ENCODE peak calls at places on chromosomes 16 and 17, in nine cellular contexts. Z, Q, W, S, T, J, F, N and R are unnamed samples.

GRCh38 chr17:78020717-78021108 is 62.2 kb downstream of the TNRC6C start:
- DNase-seq in W (no peak), F (no peak), T (peak; percentile 46), N (no peak), J (no peak), Z (no peak), S (no peak), Q (no peak), R (no peak)

GRCh38 chr16:8885674-8886592 is 3.8 kb downstream of the LITAFD start:
- DNase-seq in Q (peak; percentile 48), J (no peak), F (peak; percentile 51), N (no peak), S (no peak), Z (no peak), T (peak; percentile 24), W (no peak), R (no peak)

GRCh38 chr17:81703747-81704654 is 834 bp downstream of the MRPL12 start:
- DNase-seq in S (no peak), N (no peak), J (no peak), W (no peak), T (no peak), F (no peak), Q (no peak), Z (no peak), R (no peak)

GRCh38 chr17:81821603-81822311 is 11.3 kb downstream of the MCRIP1 start:
- DNase-seq in Z (peak; percentile 94), J (no peak), W (peak; percentile 38), N (peak; percentile 37), F (peak; percentile 29), Q (peak; percentile 64), S (no peak), T (peak; percentile 55), R (peak; percentile 77)

GRCh38 chr16:85296859-85297698 is 184.8 kb upstream of the CIBAR2 start:
- DNase-seq in N (no peak), Z (peak; percentile 85), F (no peak), T (peak; percentile 38), W (peak; percentile 57), Q (peak; percentile 66), S (no peak), J (peak; percentile 45), R (peak; percentile 73)

GRCh38 chr17:70621593-70621992 is 452.3 kb downstream of the KCNJ2 start:
- DNase-seq in J (no peak), Z (no peak), W (no peak), N (no peak), F (peak; percentile 9), T (no peak), Q (no peak), S (no peak), R (no peak)

GRCh38 chr16:47731252-47731651 is 270.1 kb downstream of the PHKB start:
- DNase-seq in W (no peak), F (peak; percentile 99), Z (no peak), Q (no peak), J (no peak), N (no peak), T (peak; percentile 99), S (no peak), R (no peak)

GRCh38 chr17:12257176-12257575 is 236.5 kb downstream of the MAP2K4 start:
- DNase-seq in J (no peak), T (no peak), Z (no peak), N (no peak), Q (no peak), F (no peak), S (no peak), W (no peak), R (no peak)

GRCh38 chr16:25371342-25371741 is 113.7 kb upstream of the ZKSCAN2 start:
- DNase-seq in S (no peak), T (no peak), F (no peak), Z (no peak), J (no peak), Q (peak; percentile 55), W (no peak), N (no peak), R (no peak)

GRCh38 chr16:4649744-4650442 is 25.3 kb downstream of the MGRN1 start:
- DNase-seq in S (no peak), J (no peak), T (no peak), F (no peak), Q (no peak), N (no peak), Z (peak; percentile 18), W (no peak), R (no peak)

GRCh38 chr16:19008770-19009169 is 25.0 kb downstream of the TMC7 start:
- DNase-seq in W (no peak), J (no peak), N (no peak), Q (no peak), T (peak; percentile 64), Z (no peak), S (no peak), F (peak; percentile 72), R (no peak)

GRCh38 chr17:28904800-28905199 is 1.9 kb upstream of the DHRS13 start:
- DNase-seq in F (no peak), Q (no peak), S (no peak), J (no peak), N (no peak), W (no peak), T (no peak), Z (peak; percentile 74), R (no peak)

GRCh38 chr17:72502940-72503341 is 382.1 kb downstream of the SOX9 start:
- DNase-seq in J (no peak), T (peak; percentile 72), F (peak; percentile 24), Z (no peak), W (no peak), S (no peak), N (no peak), Q (no peak), R (no peak)

DNA sequence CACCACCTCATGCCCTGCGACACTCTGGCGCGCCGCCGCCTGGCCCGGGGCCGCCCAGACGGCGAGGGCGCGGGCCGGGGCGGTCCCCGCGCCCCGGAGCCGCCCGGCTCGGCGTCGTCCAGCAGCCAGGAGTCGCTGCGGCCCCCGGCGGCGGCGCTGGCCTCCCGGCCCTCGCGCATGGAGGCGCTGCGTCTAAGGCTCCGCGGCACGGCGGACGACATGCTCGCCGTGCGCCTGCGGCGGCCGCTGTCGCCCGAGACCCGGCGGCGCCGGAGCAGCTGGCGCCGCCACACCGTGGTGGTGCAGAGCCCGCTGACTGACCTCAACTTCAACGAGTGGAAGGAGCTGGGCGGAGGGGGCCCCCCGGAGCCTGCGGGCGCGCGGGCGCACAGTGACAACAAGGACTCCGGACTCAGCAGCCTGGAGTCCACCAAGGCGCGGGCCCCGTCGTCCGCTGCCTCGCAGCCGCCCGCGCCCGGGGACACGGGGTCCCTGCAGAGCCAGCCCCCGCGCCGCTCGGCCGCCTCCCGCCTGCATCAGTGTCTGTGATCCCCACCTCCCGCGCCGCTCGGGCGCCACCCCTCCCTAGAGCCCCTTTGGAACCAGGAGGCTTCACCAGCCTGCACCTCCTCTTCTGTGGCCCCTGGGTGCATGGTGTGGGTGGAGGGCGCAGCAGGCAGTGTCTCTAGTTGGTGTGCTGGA is 82.3 kb downstream of the ARHGAP23 start:
- DNase-seq in S (no peak), J (no peak), F (no peak), Q (peak; percentile 67), Z (peak; percentile 56), T (no peak), W (peak; percentile 41), N (no peak), R (peak; percentile 72)
- TF ChIP-seq CTCF in S (no peak), J (no peak), F (no peak), Q (peak; percentile 22), Z (peak; percentile 94), T (no peak), W (no peak), N (peak; percentile 12), R (no peak)

GRCh38 chr17:7997186-7997585 is 5.2 kb upstream of the GUCY2D start:
- DNase-seq in Q (no peak), S (no peak), Z (peak; percentile 40), T (peak; percentile 50), J (peak; percentile 49), N (no peak), F (peak; percentile 36), W (no peak), R (peak; percentile 45)
- TF ChIP-seq CTCF in Q (peak; percentile 28), S (no peak), Z (peak; percentile 45), T (peak; percentile 46), J (no peak), N (no peak), F (peak; percentile 56), W (peak; percentile 50), R (no peak)

GRCh38 chr17:56881685-56882295 is 32.1 kb downstream of the TRIM25 start:
- DNase-seq in W (no peak), Q (no peak), N (no peak), T (no peak), J (no peak), F (no peak), Z (no peak), S (no peak), R (no peak)
- TF ChIP-seq CTCF in W (no peak), Q (no peak), N (no peak), T (no peak), J (no peak), F (no peak), Z (no peak), S (no peak), R (no peak)

DNA sequence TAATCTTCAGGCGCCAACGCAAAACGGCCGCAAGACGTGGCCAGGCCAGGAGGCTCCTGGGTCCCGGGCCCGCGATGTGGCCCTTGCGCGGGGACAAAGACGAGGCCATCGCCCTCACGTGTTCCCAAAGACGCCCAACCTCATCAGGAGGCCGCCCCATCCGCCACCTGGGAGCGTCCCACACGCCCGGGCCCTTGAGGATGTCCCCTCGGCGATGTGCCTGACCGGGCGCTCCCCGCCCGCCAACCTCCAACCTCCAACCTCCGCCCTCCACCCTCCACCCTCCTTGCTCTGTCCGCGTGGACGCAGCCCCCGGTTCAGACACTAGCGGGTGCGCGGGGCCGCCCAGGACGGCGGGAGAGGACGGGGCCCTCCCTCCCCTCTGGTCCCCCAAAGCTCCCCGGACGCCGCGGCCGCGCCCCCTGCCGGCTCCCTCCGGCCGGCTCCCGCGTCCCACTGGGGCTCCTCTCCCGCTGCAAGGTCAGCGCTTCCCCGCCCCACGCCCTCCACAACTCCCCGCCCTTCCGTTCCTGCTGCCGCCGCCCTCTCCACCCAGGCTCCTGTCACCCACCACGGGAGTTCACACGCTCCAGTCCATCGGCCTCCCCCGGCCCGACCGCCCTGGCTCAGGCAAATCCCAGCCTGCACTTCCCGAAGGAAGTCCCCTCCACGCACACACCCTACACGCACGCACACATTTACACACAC is 250.8 kb upstream of the RPL38 start:
- DNase-seq in Z (peak; percentile 11), Q (no peak), N (no peak), J (peak; percentile 2), T (no peak), S (peak; percentile 22), W (peak; percentile 73), F (no peak), R (peak; percentile 58)
- TF ChIP-seq CTCF in Z (peak; percentile 31), Q (no peak), N (peak; percentile 42), J (peak; percentile 20), T (no peak), S (no peak), W (peak; percentile 67), F (no peak), R (peak; percentile 25)

GRCh38 chr16:2919511-2920255 is 8.0 kb downstream of the FLYWCH1 start:
- DNase-seq in Z (peak; percentile 76), J (peak; percentile 74), S (no peak), W (peak; percentile 72), T (peak; percentile 90), Q (no peak), F (peak; percentile 74), N (no peak), R (peak; percentile 50)
- TF ChIP-seq CTCF in Z (peak; percentile 78), J (peak; percentile 73), S (peak; percentile 89), W (peak; percentile 96), T (peak; percentile 86), Q (peak; percentile 77), F (peak; percentile 91), N (peak; percentile 94), R (peak; percentile 85)